ENCODE peak calls at places on chromosomes 7 and 10, in five cellular contexts. V, T, H, N and S are unnamed samples.
A peak's percentile ranks its signal among the peaks of the same experiment; 100 is the strongest.

GRCh38 chr7:82158327-82158726 is 285.2 kb downstream of the CACNA2D1 start:
- DNase-seq in V (no peak), T (no peak), H (no peak), N (no peak), S (no peak)

GRCh38 chr10:121311812-121312443 is 286.3 kb downstream of the FGFR2 start:
- DNase-seq in V (no peak), T (no peak), H (no peak), N (no peak), S (no peak)

GRCh38 chr10:104045151-104046089 is 40.3 kb downstream of the COL17A1 start:
- DNase-seq in V (peak; percentile 50), T (no peak), H (no peak), N (no peak), S (peak; percentile 76)

GRCh38 chr10:2981361-2981801 is 86.0 kb upstream of the PFKP start:
- DNase-seq in V (no peak), T (no peak), H (no peak), N (no peak), S (no peak)

GRCh38 chr10:70448236-70448635 is 6.8 kb upstream of the NODAL start:
- DNase-seq in V (no peak), T (no peak), H (no peak), N (no peak), S (no peak)

GRCh38 chr10:89309646-89310045 is 7.8 kb downstream of the IFIT2 start:
- DNase-seq in V (no peak), T (no peak), H (no peak), N (no peak), S (no peak)

GRCh38 chr10:35372329-35372728 is 36.0 kb downstream of the CCNY start:
- DNase-seq in V (no peak), T (no peak), H (peak; percentile 61), N (no peak), S (no peak)

GRCh38 chr7:124856299-124856888 is 73.2 kb downstream of the POT1 start:
- DNase-seq in V (no peak), T (no peak), H (no peak), N (peak; percentile 37), S (no peak)

GRCh38 chr10:105974803-105975456 is 1189.6 kb downstream of the SORCS1 start:
- DNase-seq in V (peak; percentile 9), T (no peak), H (no peak), N (no peak), S (no peak)

GRCh38 chr10:3763035-3763456 is 22.0 kb downstream of the KLF6 start:
- DNase-seq in V (no peak), T (no peak), H (no peak), N (no peak), S (no peak)

GRCh38 chr10:69123306-69123746 is 652 bp upstream of the VPS26A start:
- DNase-seq in V (peak; percentile 69), T (peak; percentile 15), H (peak; percentile 57), N (no peak), S (no peak)
- TF ChIP-seq CTCF in V (no peak), T (no peak), H (no peak), N (peak; percentile 66), S (no peak)

GRCh38 chr7:44633254-44634186 is 27.1 kb downstream of the OGDH start:
- DNase-seq in V (peak; percentile 52), T (no peak), H (peak; percentile 52), N (peak; percentile 76), S (peak; percentile 41)

GRCh38 chr7:44629825-44630580 is 23.6 kb downstream of the OGDH start:
- DNase-seq in V (no peak), T (no peak), H (no peak), N (peak; percentile 69), S (no peak)

GRCh38 chr7:44631458-44632115 is 25.2 kb downstream of the OGDH start:
- DNase-seq in V (no peak), T (no peak), H (no peak), N (peak; percentile 39), S (no peak)

GRCh38 chr7:44632196-44632595 is 25.8 kb downstream of the OGDH start:
- DNase-seq in V (no peak), T (no peak), H (no peak), N (no peak), S (no peak)

DNA sequence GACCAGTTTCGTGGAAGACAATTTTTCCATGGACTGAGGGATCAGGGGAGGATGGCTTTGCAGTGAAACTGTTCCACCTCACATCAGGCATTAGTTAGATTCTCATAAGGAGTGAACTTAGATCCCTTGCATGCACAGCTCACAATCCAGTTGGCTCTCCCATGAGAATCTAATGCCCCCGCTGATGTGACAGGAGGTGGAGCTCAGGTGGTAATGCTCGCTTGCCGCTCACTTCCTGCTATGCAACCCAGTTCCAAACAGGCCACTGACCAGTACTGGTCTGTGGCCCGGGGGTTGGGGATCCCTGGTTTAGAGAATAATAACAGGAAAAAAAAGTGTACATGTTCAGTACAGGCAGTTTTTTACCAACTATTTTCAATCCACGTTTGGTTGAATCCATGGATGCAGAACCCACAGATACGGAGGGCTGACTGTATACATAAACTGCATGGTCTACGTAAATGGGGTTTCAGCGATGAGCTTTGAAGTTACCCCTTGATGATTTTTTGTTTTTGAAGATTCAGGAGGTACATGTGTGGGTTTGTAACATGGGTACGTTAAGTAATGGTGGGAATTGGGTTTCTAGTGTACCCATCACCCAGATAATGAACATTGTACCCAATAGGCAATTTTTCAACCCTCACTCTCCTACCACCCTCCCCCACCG is 24.5 kb downstream of the OGDH start:
- DNase-seq in V (no peak), T (no peak), H (no peak), N (no peak), S (no peak)
- H3K4me3 ChIP-seq in V (no peak overlapping the region), T (no peak overlapping the region), H (no peak overlapping the region), N (no peak overlapping the region), S (no peak overlapping the region)

DNA sequence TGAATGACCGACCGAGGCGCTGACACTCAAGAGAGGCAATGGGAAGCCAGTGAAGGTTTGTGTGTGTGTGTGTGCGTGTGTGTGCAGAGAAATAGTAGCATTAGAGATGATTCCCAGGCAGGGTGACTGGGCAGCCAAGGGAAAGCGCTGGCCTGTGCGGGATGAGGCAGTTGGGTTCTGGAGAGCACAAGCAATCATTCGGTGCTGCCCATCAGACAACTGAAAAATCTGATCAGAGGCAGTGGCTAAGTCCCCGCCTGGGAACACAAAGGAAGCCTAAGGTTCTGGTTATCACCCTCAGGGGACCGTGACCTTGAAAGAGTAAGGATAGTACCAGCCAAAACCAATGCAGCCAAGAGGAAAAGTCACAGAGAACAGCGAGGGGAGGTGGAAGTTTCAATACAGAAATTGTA is 899 bp upstream of the PDCD4 start:
- DNase-seq in V (no peak), T (no peak), H (no peak), N (no peak), S (no peak)
- H3K4me1 ChIP-seq in V (peaks cover 42% of the 10 kb centered on the region), T (peaks cover 34% of the 10 kb centered on the region), H (peaks cover 50% of the 10 kb centered on the region), N (peaks cover 71% of the 10 kb centered on the region), S (peaks cover 42% of the 10 kb centered on the region)

GRCh38 chr10:22570733-22571430 is 143.5 kb downstream of the PIP4K2A start:
- DNase-seq in V (no peak), T (no peak), H (no peak), N (no peak), S (no peak)

GRCh38 chr10:22579826-22580225 is 134.6 kb downstream of the PIP4K2A start:
- DNase-seq in V (no peak), T (no peak), H (no peak), N (no peak), S (no peak)

GRCh38 chr10:22570234-22570633 is 144.1 kb downstream of the PIP4K2A start:
- DNase-seq in V (no peak), T (no peak), H (no peak), N (no peak), S (no peak)

GRCh38 chr10:22568928-22569327 is 145.4 kb downstream of the PIP4K2A start:
- DNase-seq in V (no peak), T (no peak), H (no peak), N (no peak), S (no peak)

GRCh38 chr10:22573820-22574569 is 140.4 kb downstream of the PIP4K2A start:
- DNase-seq in V (peak; percentile 31), T (no peak), H (no peak), N (peak; percentile 30), S (no peak)
- TF ChIP-seq CTCF in V (no peak), T (no peak), H (peak; percentile 47), N (peak; percentile 83), S (peak; percentile 10)

GRCh38 chr7:67625257-67625713 is 628.7 kb downstream of the TYW1 start:
- DNase-seq in V (peak; percentile 50), T (peak; percentile 12), H (peak; percentile 79), N (peak; percentile 49), S (no peak)
- H3K4me3 ChIP-seq in V (no peak overlapping the region), T (no peak overlapping the region), H (peak overlapping the region; percentile 49), N (no peak overlapping the region), S (peak overlapping the region; percentile 28)

GRCh38 chr10:119302172-119302571 is 94.8 kb downstream of the GRK5 start:
- DNase-seq in V (no peak), T (no peak), H (no peak), N (no peak), S (no peak)

GRCh38 chr10:119304541-119304940 is 97.2 kb downstream of the GRK5 start:
- DNase-seq in V (no peak), T (no peak), H (no peak), N (peak; percentile 43), S (no peak)

GRCh38 chr10:119302591-119303253 is 95.4 kb downstream of the GRK5 start:
- DNase-seq in V (no peak), T (no peak), H (no peak), N (no peak), S (no peak)

GRCh38 chr10:119305860-119306513 is 98.6 kb downstream of the GRK5 start:
- DNase-seq in V (peak; percentile 57), T (peak; percentile 82), H (no peak), N (peak; percentile 96), S (peak; percentile 92)

DNA sequence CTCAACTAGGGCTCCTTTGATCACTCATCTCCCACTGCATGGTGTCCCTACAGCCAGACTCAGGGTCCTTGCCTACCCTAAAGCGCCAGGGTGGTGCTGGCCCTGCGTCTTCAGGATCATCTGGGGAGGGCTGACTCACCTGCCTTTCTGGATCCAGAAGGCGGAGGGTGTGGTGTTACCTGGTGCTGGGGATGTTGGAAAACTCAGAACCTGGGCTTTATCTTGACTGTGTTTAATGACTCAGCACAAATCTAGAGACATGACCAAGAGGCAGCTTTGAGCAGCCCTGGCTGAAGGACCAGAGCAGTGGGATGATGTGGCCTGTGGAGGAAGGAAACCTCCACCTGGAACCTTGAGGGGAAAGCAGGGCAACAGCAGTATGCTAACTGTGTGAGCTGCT is 96.5 kb downstream of the GRK5 start:
- DNase-seq in V (no peak), T (no peak), H (no peak), N (no peak), S (no peak)
- H3K4me1 ChIP-seq in V (peaks cover 4% of the 10 kb centered on the region), T (peaks cover 35% of the 10 kb centered on the region), H (peaks cover 98% of the 10 kb centered on the region), N (peaks cover 94% of the 10 kb centered on the region), S (peaks cover 17% of the 10 kb centered on the region)